ENCODE peak calls at places on chromosomes 16 and 17, in ten cellular contexts. G is WERI-Rb-1; K is neuronal stem cell; V is fibroblast of the aortic adventitia; W is AG09309; C is effector memory CD4-positive, alpha-beta T cell; I is left lung; M is SK-N-SH; Q is CD8-positive, alpha-beta memory T cell; D is bronchial epithelial cell. S is an unnamed sample.

GRCh38 chr16:14202697-14203096 is 131.6 kb downstream of the MRTFB start:
- DNase-seq in W (no peak), K (no peak), M (peak), V (peak), G (no peak), Q (no peak), I (no peak), C (no peak), D (peak), S (peak)

GRCh38 chr17:4594406-4595349 is 10.3 kb downstream of the SMTNL2 start:
- DNase-seq in I (peak), D (no peak), M (peak), W (no peak), Q (no peak), G (no peak), V (no peak), C (no peak), K (no peak), S (no peak)

GRCh38 chr16:28596115-28596630 is 677 bp downstream of the SULT1A2 start:
- DNase-seq in D (no peak), V (peak), M (no peak), C (no peak), W (no peak), K (no peak), I (no peak), Q (no peak), G (no peak), S (no peak)

GRCh38 chr17:20184191-20184590 is 175.0 kb downstream of the SPECC1 start:
- DNase-seq in V (no peak), C (no peak), G (no peak), Q (no peak), I (no peak), D (no peak), M (no peak), W (no peak), K (no peak), S (no peak)

GRCh38 chr17:77247048-77247541 is 106.3 kb downstream of the SEC14L1 start:
- DNase-seq in M (peak), C (peak), V (peak), I (peak), W (no peak), Q (peak), G (peak), D (no peak), K (peak), S (peak)

GRCh38 chr17:77304746-77305473 is 164.1 kb downstream of the SEC14L1 start:
- DNase-seq in W (no peak), Q (no peak), M (no peak), V (no peak), I (no peak), G (no peak), D (no peak), C (no peak), K (no peak), S (peak)

GRCh38 chr17:28712705-28713415 is 1.2 kb upstream of the PROCA1 start:
- DNase-seq in M (no peak), G (no peak), D (no peak), I (peak), C (no peak), V (no peak), Q (no peak), K (no peak), W (no peak), S (no peak)

GRCh38 chr17:39209317-39210092 is 9.4 kb downstream of the RPL19 start:
- DNase-seq in V (peak), M (peak), C (peak), K (no peak), W (no peak), Q (peak), G (no peak), D (peak), I (peak), S (peak)

GRCh38 chr17:35084987-35085386 is 21.5 kb upstream of the RFFL start:
- DNase-seq in I (no peak), C (no peak), Q (no peak), V (peak), D (peak), K (no peak), M (no peak), W (no peak), G (no peak), S (peak)

GRCh38 chr17:79951361-79952264 is 84.1 kb downstream of the TBC1D16 start:
- DNase-seq in I (peak), K (no peak), W (peak), C (no peak), M (peak), D (no peak), Q (no peak), V (peak), G (peak), S (peak)

GRCh38 chr16:29651950-29652349 is 11.1 kb upstream of the SPN start:
- DNase-seq in W (no peak), V (no peak), C (no peak), M (no peak), Q (no peak), K (no peak), I (no peak), G (no peak), D (no peak), S (no peak)

GRCh38 chr16:695355-696089 is 5.3 kb upstream of the WDR24 start:
- DNase-seq in I (no peak), K (no peak), Q (peak), W (no peak), D (peak), G (no peak), M (no peak), V (no peak), C (peak), S (no peak)

GRCh38 chr17:20996724-20997615 is 45.8 kb downstream of the USP22 start:
- DNase-seq in W (no peak), I (no peak), G (no peak), C (no peak), Q (no peak), V (no peak), M (peak), D (no peak), K (no peak), S (no peak)

GRCh38 chr17:64160378-64160777 is 30.4 kb upstream of the ERN1 start:
- DNase-seq in D (no peak), I (no peak), M (peak), V (no peak), C (no peak), Q (no peak), W (peak), K (no peak), G (no peak), S (no peak)

GRCh38 chr16:8963010-8963824 is 489 bp downstream of the USP7 start:
- DNase-seq in G (no peak), D (no peak), W (no peak), I (peak), C (no peak), K (no peak), M (peak), Q (no peak), V (no peak), S (no peak)

GRCh38 chr16:85675528-85675927 is 13.2 kb downstream of the GINS2 start:
- DNase-seq in D (no peak), V (peak), Q (no peak), M (no peak), G (no peak), C (no peak), K (no peak), I (no peak), W (no peak), S (peak)

GRCh38 chr17:82668631-82669099 is 20.4 kb upstream of the WDR45B start:
- DNase-seq in C (no peak), Q (no peak), W (no peak), G (peak), K (peak), D (peak), M (peak), I (peak), V (peak), S (peak)
- H3K4me3 ChIP-seq in C (no peak), Q (no peak), W (no peak), G (no peak), K (no peak), D (no peak), M (no peak), I (no peak), V (no peak), S (no peak)

GRCh38 chr17:66833201-66833600 is 1.7 kb upstream of the CACNG5 start:
- DNase-seq in M (no peak), V (no peak), Q (no peak), I (no peak), C (no peak), D (no peak), W (no peak), K (no peak), G (no peak), S (no peak)
- H3K4me3 ChIP-seq in M (no peak), V (no peak), Q (no peak), I (no peak), C (no peak), D (no peak), W (no peak), K (no peak), G (no peak), S (no peak)

DNA sequence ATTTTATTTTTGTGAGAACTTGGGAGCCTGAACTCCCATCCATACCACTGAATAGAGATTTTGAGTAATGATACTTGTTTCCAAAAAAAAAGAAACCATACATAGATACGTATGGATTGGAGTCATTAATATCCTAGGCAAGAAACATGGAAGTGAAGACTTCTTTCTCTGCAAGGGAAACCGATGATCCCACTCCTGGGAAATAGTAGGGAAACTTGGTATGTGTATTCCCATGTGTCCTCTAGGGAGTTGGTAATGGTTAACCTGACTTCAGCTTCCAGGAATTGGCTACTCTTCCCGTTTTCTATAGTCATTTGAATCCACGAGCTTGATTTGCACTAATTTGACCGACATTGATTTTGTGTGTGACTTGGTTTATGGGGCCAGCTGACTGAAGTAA is 5.4 kb downstream of the FUS start:
- DNase-seq in D (no peak), C (no peak), W (no peak), V (no peak), M (no peak), K (no peak), G (no peak), Q (no peak), I (no peak), S (no peak)
- H3K4me3 ChIP-seq in D (no peak), C (no peak), W (no peak), V (no peak), M (no peak), K (no peak), G (no peak), Q (no peak), I (no peak), S (no peak)

GRCh38 chr17:2171725-2172446 is 117.0 kb downstream of the HIC1 start:
- DNase-seq in C (no peak), M (no peak), K (no peak), D (peak), Q (no peak), I (no peak), G (no peak), W (peak), V (peak), S (peak)
- H3K4me3 ChIP-seq in C (no peak), M (no peak), K (no peak), D (no peak), Q (no peak), I (no peak), G (no peak), W (no peak), V (peak), S (peak)

DNA sequence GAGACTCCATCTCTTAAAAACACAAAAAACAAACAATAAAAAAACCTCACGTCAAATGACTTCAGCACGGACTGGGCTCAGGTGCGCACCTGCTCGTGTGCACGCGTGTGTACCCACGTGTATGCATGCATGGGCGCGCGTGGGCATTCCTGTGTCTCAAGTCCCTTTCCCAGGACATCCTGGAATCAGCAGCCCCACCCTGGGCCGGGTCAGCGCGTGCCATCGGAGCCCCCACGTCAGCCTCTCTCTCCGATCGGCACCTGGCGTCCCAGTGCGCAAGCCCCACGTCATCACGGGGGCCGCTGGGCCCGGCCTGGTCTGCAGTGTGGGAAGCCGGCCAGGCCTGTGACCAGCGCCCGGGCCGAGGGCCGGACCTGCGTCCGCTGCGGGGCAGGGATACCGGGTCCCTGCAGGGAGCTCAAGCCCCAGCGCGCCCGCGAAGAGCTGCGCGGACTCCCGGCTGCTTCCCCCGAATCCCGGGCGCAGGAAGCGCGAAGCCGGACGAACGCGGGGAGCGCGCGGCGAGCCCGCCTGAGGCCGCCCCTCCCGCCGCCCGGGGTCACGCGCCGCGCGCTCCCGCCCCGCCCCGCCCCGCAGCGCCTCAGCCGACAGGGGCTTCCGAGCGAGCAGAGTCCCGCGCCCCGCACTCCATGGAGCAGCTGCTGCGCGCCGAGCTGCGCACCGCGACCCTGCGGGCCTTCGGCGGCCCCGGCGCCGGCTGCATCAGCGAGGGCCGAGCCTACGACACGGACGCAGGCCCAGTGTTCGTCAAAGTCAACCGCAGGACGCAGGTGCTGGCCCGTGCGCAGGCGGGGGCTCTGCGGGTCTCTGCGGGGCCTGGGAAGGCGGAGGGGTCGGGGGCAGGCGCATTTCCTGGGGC is at the start of gene FN3K:
- DNase-seq in G (peak), V (peak), C (no peak), M (peak), K (peak), D (no peak), I (peak), Q (no peak), W (peak), S (peak)
- H3K4me3 ChIP-seq in G (peak), V (peak), C (peak), M (peak), K (peak), D (peak), I (peak), Q (peak), W (peak), S (peak)

DNA sequence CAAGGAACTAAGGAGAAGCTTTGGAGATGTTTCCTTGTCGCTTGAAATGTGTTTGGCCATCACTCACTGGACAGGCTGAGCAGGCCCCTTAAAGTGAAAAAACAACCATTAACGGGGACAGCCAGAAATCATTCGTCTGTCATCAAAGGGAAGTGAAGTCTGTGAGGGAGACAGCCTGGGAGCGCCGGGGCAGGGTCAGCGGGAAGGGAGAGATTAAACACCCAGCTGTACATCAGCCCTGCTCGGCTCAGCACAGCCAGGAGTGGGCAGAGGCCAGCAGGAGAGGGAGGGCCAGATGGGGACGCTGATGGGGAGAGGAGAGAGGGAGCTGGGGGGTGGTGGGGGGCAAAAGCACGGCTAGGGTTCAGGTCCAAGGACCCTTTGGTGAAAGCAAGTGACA is 105.1 kb downstream of the SDK2 start:
- DNase-seq in D (no peak), C (no peak), Q (no peak), G (peak), M (peak), I (no peak), V (no peak), K (no peak), W (no peak), S (no peak)
- H3K4me3 ChIP-seq in D (no peak), C (no peak), Q (no peak), G (no peak), M (no peak), I (no peak), V (no peak), K (no peak), W (no peak), S (no peak)

S was measured in choroid plexus epithelial cell.